ENCODE peak calls at places on chromosomes 16 and 17, in four cellular contexts. One of them, this sample, is unnamed. For H3K9me3, the result is how much of the 10 kb centered on the place peaks cover.

GRCh38 chr16:23476289-23476688 is 23.3 kb upstream of the COG7 start:
- DNase-seq in heart right ventricle: no peak
- DNase-seq in left ventricle myocardium inferior: no peak
- DNase-seq in left lung: no peak
- DNase-seq in this sample: no peak

GRCh38 chr16:3642397-3643094 is 11.9 kb upstream of the DNASE1 start:
- DNase-seq in left ventricle myocardium inferior: no peak
- DNase-seq in heart right ventricle: no peak
- DNase-seq in left lung: no peak
- DNase-seq in this sample: no peak

GRCh38 chr17:65785109-65785508 is 223.7 kb upstream of the AXIN2 start:
- DNase-seq in left ventricle myocardium inferior: no peak
- DNase-seq in left lung: no peak
- DNase-seq in heart right ventricle: no peak
- DNase-seq in this sample: no peak

GRCh38 chr16:67286441-67287235 is 7.3 kb downstream of the PLEKHG4 start:
- DNase-seq in heart right ventricle: no peak
- DNase-seq in left lung: no peak
- DNase-seq in left ventricle myocardium inferior: no peak
- DNase-seq in this sample: no peak

GRCh38 chr16:48158296-48158695 is 2.5 kb upstream of the ABCC12 start:
- DNase-seq in heart right ventricle: no peak
- DNase-seq in left ventricle myocardium inferior: no peak
- DNase-seq in left lung: no peak
- DNase-seq in this sample: no peak

GRCh38 chr17:80955078-80955477 is 36.6 kb upstream of the CHMP6 start:
- DNase-seq in left ventricle myocardium inferior: no peak
- DNase-seq in heart right ventricle: no peak
- DNase-seq in left lung: no peak
- DNase-seq in this sample: no peak

GRCh38 chr16:10692470-10692869 is 2.3 kb downstream of the TEKT5 start:
- DNase-seq in left ventricle myocardium inferior: no peak
- DNase-seq in heart right ventricle: no peak
- DNase-seq in left lung: no peak
- DNase-seq in this sample: no peak

GRCh38 chr17:76546556-76547182 is 6.8 kb downstream of the PRCD start:
- DNase-seq in left ventricle myocardium inferior: no peak
- DNase-seq in left lung: no peak
- DNase-seq in heart right ventricle: no peak
- DNase-seq in this sample: no peak

GRCh38 chr17:76631821-76632565 is 11.6 kb downstream of the ST6GALNAC1 start:
- DNase-seq in left lung: peak
- DNase-seq in heart right ventricle: no peak
- DNase-seq in left ventricle myocardium inferior: no peak
- DNase-seq in this sample: no peak

GRCh38 chr17:47837401-47838039 is 3.6 kb downstream of the SCRN2 start:
- DNase-seq in heart right ventricle: no peak
- DNase-seq in left lung: no peak
- DNase-seq in left ventricle myocardium inferior: no peak
- DNase-seq in this sample: no peak

DNA sequence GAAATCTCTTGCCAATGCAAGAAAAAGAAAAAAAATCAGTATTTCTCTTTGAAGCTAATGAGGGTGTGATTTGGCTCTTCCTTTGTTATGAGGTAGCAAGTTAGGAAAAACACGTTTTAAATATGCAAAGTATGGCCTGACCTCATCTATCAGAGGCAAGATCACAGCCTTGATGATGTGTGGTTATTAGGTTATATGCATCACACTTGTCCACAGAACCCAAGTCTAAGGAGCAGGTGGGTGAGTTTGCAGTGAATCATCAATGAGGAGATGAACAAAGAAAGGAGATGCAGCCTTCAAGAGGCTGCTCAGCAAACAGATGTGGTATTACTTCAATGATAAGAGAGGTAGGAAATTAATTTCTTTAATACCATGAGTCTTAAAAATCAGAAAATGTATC is 594.8 kb upstream of the CDH5 start:
- DNase-seq in left ventricle myocardium inferior: no peak
- DNase-seq in left lung: no peak
- DNase-seq in heart right ventricle: no peak
- DNase-seq in this sample: no peak
- H3K9me3 ChIP-seq in left ventricle myocardium inferior: under half
- H3K9me3 ChIP-seq in left lung: under half
- H3K9me3 ChIP-seq in heart right ventricle: under half
- H3K9me3 ChIP-seq in this sample: under half

GRCh38 chr16:35574454-35575431 is 2115.3 kb downstream of the TP53TG3F start:
- DNase-seq in left lung: no peak
- DNase-seq in heart right ventricle: no peak
- DNase-seq in left ventricle myocardium inferior: no peak
- DNase-seq in this sample: no peak
- H3K9me3 ChIP-seq in left lung: under half
- H3K9me3 ChIP-seq in heart right ventricle: under half
- H3K9me3 ChIP-seq in left ventricle myocardium inferior: under half
- H3K9me3 ChIP-seq in this sample: under half

GRCh38 chr16:88284101-88284500 is 98.7 kb upstream of the ZNF469 start:
- DNase-seq in left lung: no peak
- DNase-seq in heart right ventricle: no peak
- DNase-seq in left ventricle myocardium inferior: peak
- DNase-seq in this sample: no peak
- H3K9me3 ChIP-seq in left lung: under half
- H3K9me3 ChIP-seq in heart right ventricle: under half
- H3K9me3 ChIP-seq in left ventricle myocardium inferior: under half
- H3K9me3 ChIP-seq in this sample: under half

GRCh38 chr17:21677911-21678310 is 14.4 kb upstream of the KCNJ18 start:
- DNase-seq in heart right ventricle: no peak
- DNase-seq in left lung: no peak
- DNase-seq in left ventricle myocardium inferior: no peak
- DNase-seq in this sample: no peak
- H3K9me3 ChIP-seq in heart right ventricle: under half
- H3K9me3 ChIP-seq in left lung: under half
- H3K9me3 ChIP-seq in left ventricle myocardium inferior: under half
- H3K9me3 ChIP-seq in this sample: under half